ENCODE peak calls at places on chromosomes 11 and 22, in seven cellular contexts. Q is H1, Y is stomach, X is HCT116, T is vagina, G is upper lobe of left lung, V is endothelial cell of umbilical vein. W is an unnamed sample.

GRCh38 chr11:77517753-77518152 is 43.9 kb upstream of the PAK1 start:
- DNase-seq in Q (no peak), Y (no peak), X (no peak), T (no peak), G (no peak), V (no peak), W (no peak)

GRCh38 chr11:34613462-34614183 is 7.3 kb upstream of the EHF start:
- DNase-seq in Q (no peak), Y (no peak), X (no peak), T (no peak), G (no peak), V (no peak), W (no peak)

GRCh38 chr11:130783322-130783721 is 133.0 kb downstream of the SNX19 start:
- DNase-seq in Q (no peak), Y (no peak), X (no peak), T (no peak), G (no peak), V (no peak), W (no peak)

GRCh38 chr11:113977701-113978100 is 2.8 kb downstream of the HTR3A start:
- DNase-seq in Q (no peak), Y (no peak), X (no peak), T (no peak), G (no peak), V (no peak), W (no peak)

GRCh38 chr11:29159552-29160465 is 857.0 kb downstream of the KCNA4 start:
- DNase-seq in Q (peak; percentile 19), Y (peak; percentile 34), X (peak; percentile 31), T (no peak), G (no peak), V (peak; percentile 82), W (no peak)

GRCh38 chr11:70528794-70529580 is 130.7 kb downstream of the CTTN start:
- DNase-seq in Q (no peak), Y (no peak), X (no peak), T (no peak), G (no peak), V (no peak), W (no peak)

GRCh38 chr22:48153726-48154125 is 1391.3 kb downstream of the TBC1D22A start:
- DNase-seq in Q (no peak), Y (no peak), X (no peak), T (no peak), G (peak; percentile 34), V (no peak), W (no peak)

GRCh38 chr11:15800121-15800800 is 556.1 kb downstream of the SOX6 start:
- DNase-seq in Q (no peak), Y (peak; percentile 50), X (no peak), T (no peak), G (no peak), V (no peak), W (no peak)

GRCh38 chr11:91978747-91979146 is 245.9 kb upstream of the FAT3 start:
- DNase-seq in Q (no peak), Y (no peak), X (no peak), T (no peak), G (no peak), V (no peak), W (no peak)

GRCh38 chr22:24554316-24555159 is at the start of gene GUCD1:
- DNase-seq in Q (no peak), Y (peak; percentile 31), X (no peak), T (no peak), G (no peak), V (peak; percentile 53), W (no peak)

GRCh38 chr11:73185680-73186293 is 32.3 kb upstream of the P2RY2 start:
- DNase-seq in Q (no peak), Y (peak; percentile 23), X (no peak), T (no peak), G (no peak), V (peak; percentile 57), W (no peak)

GRCh38 chr22:25219948-25220442 is 556 bp downstream of the CRYBB2 start:
- DNase-seq in Q (no peak), Y (no peak), X (no peak), T (no peak), G (no peak), V (no peak), W (no peak)

GRCh38 chr11:41281131-41281742 is 178.2 kb downstream of the LRRC4C start:
- DNase-seq in Q (no peak), Y (no peak), X (no peak), T (no peak), G (no peak), V (no peak), W (no peak)

GRCh38 chr22:36787594-36787993 is 11.7 kb upstream of the IFT27 start:
- DNase-seq in Q (no peak), Y (no peak), X (no peak), T (no peak), G (no peak), V (no peak), W (no peak)

GRCh38 chr11:65224939-65225283 is 36.9 kb upstream of the POLA2 start:
- DNase-seq in Q (no peak), Y (peak; percentile 56), X (peak; percentile 36), T (no peak), G (no peak), V (peak; percentile 48), W (no peak)

GRCh38 chr11:2741377-2742131 is 41.8 kb upstream of the KCNQ1OT1 start:
- DNase-seq in Q (no peak), Y (no peak), X (no peak), T (no peak), G (peak; percentile 85), V (no peak), W (no peak)

GRCh38 chr22:41551882-41552582 is 7.8 kb upstream of the POLR3H start:
- DNase-seq in Q (no peak), Y (no peak), X (no peak), T (no peak), G (no peak), V (no peak), W (no peak)

GRCh38 chr11:21707116-21707769 is 485.6 kb upstream of the ANO5 start:
- DNase-seq in Q (no peak), Y (no peak), X (no peak), T (no peak), G (no peak), V (no peak), W (no peak)
- TF ChIP-seq CTCF in Q (no peak), Y (no peak), X (no peak), T (no peak), G (no peak), V (no peak), W (no peak)

DNA sequence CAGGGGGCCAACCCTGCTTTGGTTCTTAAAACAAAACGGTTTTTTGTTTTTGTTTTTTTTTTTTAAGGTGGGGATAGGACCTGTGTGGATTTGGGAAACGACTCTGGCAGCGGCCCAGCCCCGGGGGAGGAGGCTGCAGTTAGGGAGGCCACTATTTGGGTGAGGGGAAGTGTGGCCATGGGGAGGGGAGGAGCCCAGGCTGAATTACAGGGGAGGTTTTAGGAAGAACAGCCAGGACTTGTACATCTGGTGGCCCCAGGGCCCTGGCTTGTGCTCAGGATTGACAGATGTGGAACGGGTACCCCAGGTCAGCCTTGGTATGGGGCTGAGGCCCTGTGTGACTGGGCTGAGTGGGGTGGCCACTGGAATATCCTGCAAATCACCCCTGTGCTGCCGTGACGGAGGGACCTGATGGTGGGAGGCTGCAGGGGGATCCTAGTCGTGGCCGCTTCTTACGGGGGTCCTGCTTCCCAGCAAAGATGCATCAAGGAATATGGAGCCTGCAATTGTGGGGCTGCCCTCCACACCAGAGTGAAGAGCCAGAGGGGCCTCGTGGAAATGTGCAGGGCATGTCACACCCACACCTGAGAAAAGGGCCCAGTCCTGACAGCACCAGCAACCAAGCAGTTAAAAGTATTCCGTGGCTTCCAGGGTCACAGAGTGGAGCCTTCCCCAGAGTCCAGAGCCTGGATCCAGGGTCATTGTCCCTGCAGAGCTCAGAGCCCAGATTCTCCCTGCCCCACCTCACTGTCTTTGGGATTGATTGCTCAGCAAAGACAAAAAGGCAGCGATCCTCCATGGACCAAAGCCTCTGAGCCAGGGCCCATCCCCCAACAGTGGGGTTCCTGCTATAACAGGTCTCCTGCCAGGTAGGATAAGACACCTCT is 55.2 kb upstream of the WNT7B start:
- DNase-seq in Q (no peak), Y (no peak), X (no peak), T (no peak), G (no peak), V (no peak), W (no peak)
- TF ChIP-seq POLR2AphosphoS5 in Q (no peak), Y (no peak), X (no peak), T (no peak), G (no peak), V (no peak), W (no peak)

GRCh38 chr11:61969391-61969758 is 1.9 kb upstream of the FTH1 start:
- DNase-seq in Q (no peak), Y (no peak), X (no peak), T (no peak), G (no peak), V (no peak), W (no peak)
- H3K4me1 ChIP-seq in Q (peaks cover 25% of the 10 kb centered on the region), Y (peaks cover 76% of the 10 kb centered on the region), X (peaks cover 81% of the 10 kb centered on the region), T (peaks cover 78% of the 10 kb centered on the region), G (peaks cover 67% of the 10 kb centered on the region), V (peaks cover 66% of the 10 kb centered on the region), W (peaks cover 81% of the 10 kb centered on the region)

GRCh38 chr11:111515591-111515990 is 1.0 kb downstream of the HOATZ start:
- DNase-seq in Q (no peak), Y (no peak), X (no peak), T (no peak), G (no peak), V (no peak), W (no peak)

GRCh38 chr11:111513240-111513605 is 1.0 kb upstream of the BTG4 start:
- DNase-seq in Q (no peak), Y (no peak), X (no peak), T (no peak), G (no peak), V (peak; percentile 2), W (no peak)

GRCh38 chr11:111510311-111510710 is 1.9 kb downstream of the BTG4 start:
- DNase-seq in Q (no peak), Y (no peak), X (no peak), T (no peak), G (no peak), V (no peak), W (no peak)

GRCh38 chr11:111514216-111515031 is at the start of gene HOATZ:
- DNase-seq in Q (peak; percentile 41), Y (no peak), X (no peak), T (no peak), G (peak; percentile 75), V (no peak), W (no peak)

DNA sequence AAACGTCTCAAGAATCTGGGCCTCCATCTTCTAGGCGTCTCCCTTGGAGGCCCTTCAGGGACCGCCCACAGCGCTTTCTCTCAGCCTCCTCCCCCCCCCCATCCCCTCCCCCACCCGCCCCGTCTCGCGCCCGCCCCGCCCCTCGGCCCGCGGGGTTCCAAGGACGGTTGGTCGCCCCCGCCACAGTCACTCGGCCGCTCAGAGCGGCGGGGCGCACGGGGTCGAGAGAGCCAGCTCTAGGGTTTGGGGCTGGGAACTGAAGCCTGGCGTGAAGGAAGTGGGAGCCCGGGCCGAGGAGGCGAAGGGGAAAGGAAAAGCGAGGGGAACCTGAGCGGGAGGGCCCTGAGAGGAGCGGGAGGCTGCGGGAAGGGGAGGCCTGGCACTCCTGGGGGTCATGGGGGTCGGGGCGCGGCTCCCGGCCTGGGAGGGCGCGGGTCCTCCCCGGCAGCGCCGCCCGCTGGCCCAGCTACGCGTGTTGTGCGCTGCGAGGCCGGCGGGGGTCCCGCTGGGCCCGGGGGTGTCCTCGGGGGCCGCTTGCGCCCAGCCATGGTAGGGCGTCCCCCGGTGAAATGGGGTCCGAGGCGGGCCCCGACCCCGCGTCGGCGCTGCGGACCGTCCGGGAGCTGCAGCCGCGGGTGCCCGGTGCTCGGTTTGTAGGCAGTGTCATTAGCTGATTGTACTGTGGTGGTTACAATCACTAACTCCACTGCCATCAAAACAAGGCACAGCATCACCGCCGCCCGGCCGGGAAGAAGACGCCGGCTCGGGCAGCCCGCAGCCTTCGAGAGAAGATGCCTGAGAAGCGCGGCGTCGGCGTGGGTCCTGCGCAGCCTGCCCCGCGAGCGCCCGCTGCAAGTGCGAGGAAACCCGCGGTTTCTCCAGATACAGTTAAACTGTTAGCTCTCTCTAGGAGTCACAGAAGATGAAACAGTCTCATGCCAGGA is at the start of gene BTG4:
- DNase-seq in Q (no peak), Y (no peak), X (no peak), T (no peak), G (peak; percentile 81), V (no peak), W (no peak)
- TF ChIP-seq CTCF in Q (no peak), Y (no peak), X (no peak), T (no peak), G (no peak), V (peak; percentile 5), W (no peak)

W was measured in esophagus muscularis mucosa.